ENCODE peak calls at places on chromosomes 5 and 9, in ten cellular contexts. X, Z, G, E, A, T, R, I, N and Y are unnamed samples.

GRCh38 chr5:100780376-100780870 is 122.7 kb downstream of the ST8SIA4 start:
- DNase-seq in Z (no peak), G (no peak), I (peak; percentile 73), N (no peak), T (no peak), A (no peak), X (no peak), R (no peak), E (no peak), Y (peak; percentile 49)

GRCh38 chr9:106927916-106928315 is 65.0 kb downstream of the ZNF462 start:
- DNase-seq in R (no peak), T (no peak), A (no peak), Z (peak; percentile 80), I (no peak), E (peak; percentile 42), G (no peak), N (peak; percentile 80), X (no peak), Y (no peak)

GRCh38 chr5:177113566-177114424 is 19.8 kb upstream of the NSD1 start:
- DNase-seq in N (peak; percentile 75), X (peak; percentile 92), T (peak; percentile 83), E (peak; percentile 91), A (peak; percentile 87), I (peak; percentile 83), Z (peak; percentile 82), G (peak; percentile 93), R (peak; percentile 21), Y (peak; percentile 94)

GRCh38 chr9:22052376-22052945 is 43.4 kb upstream of the CDKN2B start:
- DNase-seq in X (peak; percentile 58), Z (peak; percentile 97), R (no peak), E (peak; percentile 57), G (no peak), T (no peak), N (peak; percentile 100), A (no peak), I (no peak), Y (peak; percentile 17)

GRCh38 chr9:14485366-14485765 is 171.4 kb upstream of the NFIB start:
- DNase-seq in I (no peak), T (no peak), A (no peak), Z (peak; percentile 17), X (no peak), N (peak; percentile 23), R (no peak), G (no peak), E (no peak), Y (no peak)

GRCh38 chr9:127971357-127972315 is 9.2 kb downstream of the EEIG1 start:
- DNase-seq in A (peak; percentile 67), I (no peak), X (peak; percentile 97), R (peak; percentile 79), N (no peak), E (no peak), T (no peak), Z (no peak), G (no peak), Y (no peak)

GRCh38 chr5:9348296-9348996 is 197.4 kb downstream of the SEMA5A start:
- DNase-seq in E (peak; percentile 80), T (no peak), G (no peak), X (no peak), Z (peak; percentile 73), R (no peak), I (no peak), A (no peak), N (peak; percentile 61), Y (no peak)

GRCh38 chr5:38240212-38240611 is 18.1 kb upstream of the EGFLAM start:
- DNase-seq in R (no peak), Z (no peak), I (no peak), X (no peak), A (no peak), E (no peak), T (no peak), G (no peak), N (no peak), Y (no peak)

GRCh38 chr9:100375677-100376076 is 22.9 kb upstream of the TEX10 start:
- DNase-seq in G (no peak), I (no peak), A (no peak), N (no peak), Z (no peak), R (no peak), E (no peak), X (no peak), T (no peak), Y (no peak)

GRCh38 chr5:58156977-58157701 is 302.7 kb downstream of the PLK2 start:
- DNase-seq in X (peak; percentile 33), E (peak; percentile 36), A (no peak), R (no peak), N (peak; percentile 54), G (no peak), I (peak; percentile 38), Z (peak; percentile 59), T (no peak), Y (no peak)

GRCh38 chr5:150399158-150400019 is 13.3 kb downstream of the CD74 start:
- DNase-seq in A (no peak), E (no peak), Z (no peak), N (no peak), X (no peak), R (no peak), I (no peak), T (no peak), G (no peak), Y (no peak)

GRCh38 chr9:138021251-138022056 is 143.9 kb downstream of the CACNA1B start:
- DNase-seq in T (no peak), A (no peak), N (no peak), R (no peak), G (no peak), E (no peak), Z (no peak), X (no peak), I (no peak), Y (no peak)